ENCODE peak calls at places on chromosomes 7 and 10, in four cellular contexts. One of them, this sample, is unnamed.

GRCh38 chr7:90474284-90475210 is 5.1 kb downstream of the PTTG1IP2 start:
- DNase-seq in heart right ventricle: no peak
- DNase-seq in tibial artery: no peak
- DNase-seq in pancreas: no peak
- DNase-seq in this sample: no peak

GRCh38 chr7:140383954-140384713 is 14.2 kb downstream of the SLC37A3 start:
- DNase-seq in heart right ventricle: no peak
- DNase-seq in tibial artery: no peak
- DNase-seq in pancreas: no peak
- DNase-seq in this sample: no peak

GRCh38 chr7:121475806-121476205 is 79.7 kb upstream of the FAM3C start:
- DNase-seq in heart right ventricle: peak; percentile 8
- DNase-seq in tibial artery: no peak
- DNase-seq in pancreas: peak; percentile 35
- DNase-seq in this sample: no peak

GRCh38 chr10:76033457-76034196 is 602.2 kb downstream of the LRMDA start:
- DNase-seq in heart right ventricle: no peak
- DNase-seq in tibial artery: no peak
- DNase-seq in pancreas: peak; percentile 54
- DNase-seq in this sample: no peak

GRCh38 chr7:18974803-18975202 is 142.6 kb downstream of the TWIST1 start:
- DNase-seq in heart right ventricle: no peak
- DNase-seq in tibial artery: no peak
- DNase-seq in pancreas: no peak
- DNase-seq in this sample: no peak

GRCh38 chr10:101385866-101386658 is 32.1 kb downstream of the BTRC start:
- DNase-seq in heart right ventricle: no peak
- DNase-seq in tibial artery: no peak
- DNase-seq in pancreas: no peak
- DNase-seq in this sample: no peak

GRCh38 chr10:49107111-49107889 is 8.0 kb downstream of the VSTM4 start:
- DNase-seq in heart right ventricle: no peak
- DNase-seq in tibial artery: no peak
- DNase-seq in pancreas: no peak
- DNase-seq in this sample: no peak

GRCh38 chr7:41085244-41085643 is 617.6 kb downstream of the INHBA start:
- DNase-seq in heart right ventricle: no peak
- DNase-seq in tibial artery: no peak
- DNase-seq in pancreas: no peak
- DNase-seq in this sample: no peak

GRCh38 chr10:102731222-102731800 is 12.4 kb upstream of the WBP1L start:
- DNase-seq in heart right ventricle: no peak
- DNase-seq in tibial artery: no peak
- DNase-seq in pancreas: no peak
- DNase-seq in this sample: no peak

GRCh38 chr10:124267231-124267885 is 151.4 kb downstream of the OAT start:
- DNase-seq in heart right ventricle: peak; percentile 44
- DNase-seq in tibial artery: no peak
- DNase-seq in pancreas: no peak
- DNase-seq in this sample: no peak

DNA sequence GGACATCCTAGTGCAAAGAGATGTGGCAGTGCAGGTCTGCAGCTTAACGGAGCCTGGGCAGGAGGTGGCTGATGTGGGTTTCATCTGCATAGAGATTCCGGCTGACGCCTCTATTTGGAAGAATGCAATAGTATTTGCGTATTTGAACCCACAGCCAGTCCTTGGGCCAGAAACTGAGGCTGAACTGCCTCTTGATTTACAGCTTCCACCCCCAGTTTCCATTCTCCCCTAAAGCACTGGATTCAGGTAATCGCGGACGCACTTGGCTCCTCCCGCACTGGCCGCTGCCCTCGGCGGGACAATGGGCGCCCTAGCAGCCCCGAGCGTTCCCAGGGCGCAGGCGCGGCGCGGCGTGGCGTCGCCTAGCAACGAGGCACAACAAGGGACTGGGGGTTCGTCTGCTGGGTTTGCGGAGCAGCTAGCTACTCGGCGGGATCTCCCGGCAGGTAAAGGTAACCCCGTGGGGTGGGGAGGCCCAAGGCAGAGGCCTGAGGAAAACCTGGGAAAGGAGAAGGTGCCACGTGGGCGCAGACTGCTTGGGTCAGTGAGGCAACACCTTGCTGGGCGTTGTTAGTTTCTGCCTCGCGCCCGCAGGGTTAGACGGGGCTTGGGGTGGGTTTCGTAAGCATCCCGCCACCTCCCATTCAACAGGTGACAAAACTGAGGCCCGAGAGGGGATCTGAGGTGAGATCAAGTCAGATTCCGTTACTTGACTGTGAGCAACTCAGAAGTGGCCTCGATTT is at the start of gene ARMC3:
- DNase-seq in heart right ventricle: peak; percentile 35
- DNase-seq in tibial artery: no peak
- DNase-seq in pancreas: peak; percentile 76
- DNase-seq in this sample: peak; percentile 52
- H3K27ac ChIP-seq in heart right ventricle: no peak within 1 kb of the TSS
- H3K27ac ChIP-seq in tibial artery: no peak within 1 kb of the TSS
- H3K27ac ChIP-seq in pancreas: no peak within 1 kb of the TSS
- H3K27ac ChIP-seq in this sample: no peak within 1 kb of the TSS

GRCh38 chr7:7418997-7419396 is 116.7 kb downstream of the COL28A1 start:
- DNase-seq in heart right ventricle: no peak
- DNase-seq in tibial artery: no peak
- DNase-seq in pancreas: no peak
- DNase-seq in this sample: no peak
- H3K36me3 ChIP-seq in heart right ventricle: no peaks in the 10 kb centered on the region
- H3K36me3 ChIP-seq in tibial artery: no peaks in the 10 kb centered on the region
- H3K36me3 ChIP-seq in pancreas: no peaks in the 10 kb centered on the region
- H3K36me3 ChIP-seq in this sample: no peaks in the 10 kb centered on the region

GRCh38 chr10:95513941-95514392 is 47.2 kb downstream of the SORBS1 start:
- DNase-seq in heart right ventricle: peak; percentile 51
- DNase-seq in tibial artery: peak; percentile 68
- DNase-seq in pancreas: peak; percentile 70
- DNase-seq in this sample: peak; percentile 51
- H3K27ac ChIP-seq in heart right ventricle: peak overlapping the region; percentile 64
- H3K27ac ChIP-seq in tibial artery: peak overlapping the region; percentile 82
- H3K27ac ChIP-seq in pancreas: peak overlapping the region; percentile 73
- H3K27ac ChIP-seq in this sample: peak overlapping the region; percentile 66

DNA sequence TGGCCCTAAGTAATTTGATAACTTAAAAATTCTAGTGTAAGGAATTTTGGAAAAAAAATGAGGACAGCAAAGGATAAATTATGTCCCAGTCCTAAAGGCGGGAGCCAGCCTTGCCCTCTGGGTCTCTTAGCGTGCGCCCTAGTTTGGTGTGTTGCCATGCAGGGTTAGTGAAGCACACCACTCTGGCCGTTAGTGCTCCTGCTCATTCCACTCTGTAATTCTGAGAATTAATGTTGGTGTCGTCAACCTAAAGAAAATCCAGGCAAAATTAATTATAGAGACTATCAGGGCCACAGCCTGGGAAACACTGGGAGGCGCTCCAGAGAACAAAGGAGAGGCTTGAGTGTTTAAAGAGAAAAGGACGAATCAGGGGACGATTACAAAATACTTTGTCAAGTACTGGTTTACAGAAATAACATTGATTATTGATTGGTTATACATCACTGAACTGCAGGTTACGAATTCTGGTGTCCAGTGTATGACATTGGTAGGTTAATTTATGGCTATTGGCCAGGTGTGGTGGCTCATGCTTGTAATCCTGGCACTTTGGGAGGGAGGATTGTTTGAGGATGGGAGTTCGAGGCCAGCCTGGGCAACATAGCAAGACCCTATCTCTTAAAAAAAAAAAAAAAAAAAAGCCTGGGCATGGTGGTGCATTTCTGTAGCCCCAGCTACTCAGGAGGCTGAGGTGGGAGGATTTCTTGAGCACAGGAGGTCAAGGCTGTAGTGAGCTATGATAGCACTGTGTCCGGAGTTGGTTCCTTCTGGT is 5.8 kb downstream of the DYNC2I1 start:
- DNase-seq in heart right ventricle: no peak
- DNase-seq in tibial artery: no peak
- DNase-seq in pancreas: no peak
- DNase-seq in this sample: no peak
- H3K36me3 ChIP-seq in heart right ventricle: no peaks in the 10 kb centered on the region
- H3K36me3 ChIP-seq in tibial artery: no peaks in the 10 kb centered on the region
- H3K36me3 ChIP-seq in pancreas: no peaks in the 10 kb centered on the region
- H3K36me3 ChIP-seq in this sample: no peaks in the 10 kb centered on the region

GRCh38 chr10:119509909-119510451 is 32.5 kb downstream of the RGS10 start:
- DNase-seq in heart right ventricle: peak; percentile 77
- DNase-seq in tibial artery: peak; percentile 61
- DNase-seq in pancreas: peak; percentile 55
- DNase-seq in this sample: peak; percentile 84
- H3K27ac ChIP-seq in heart right ventricle: no peak overlapping the region
- H3K27ac ChIP-seq in tibial artery: peak overlapping the region; percentile 65
- H3K27ac ChIP-seq in pancreas: no peak overlapping the region
- H3K27ac ChIP-seq in this sample: peak overlapping the region; percentile 58

GRCh38 chr7:105650382-105650729 is 69.1 kb upstream of the EFCAB10 start:
- DNase-seq in heart right ventricle: no peak
- DNase-seq in tibial artery: no peak
- DNase-seq in pancreas: no peak
- DNase-seq in this sample: no peak

GRCh38 chr7:105651798-105652197 is 70.5 kb upstream of the EFCAB10 start:
- DNase-seq in heart right ventricle: no peak
- DNase-seq in tibial artery: no peak
- DNase-seq in pancreas: no peak
- DNase-seq in this sample: no peak

GRCh38 chr7:105647591-105647990 is 66.3 kb upstream of the EFCAB10 start:
- DNase-seq in heart right ventricle: no peak
- DNase-seq in tibial artery: no peak
- DNase-seq in pancreas: no peak
- DNase-seq in this sample: no peak

GRCh38 chr7:105649727-105650381 is 68.6 kb upstream of the EFCAB10 start:
- DNase-seq in heart right ventricle: no peak
- DNase-seq in tibial artery: no peak
- DNase-seq in pancreas: no peak
- DNase-seq in this sample: no peak

GRCh38 chr7:105648561-105649401 is 67.5 kb upstream of the EFCAB10 start:
- DNase-seq in heart right ventricle: no peak
- DNase-seq in tibial artery: no peak
- DNase-seq in pancreas: peak; percentile 39
- DNase-seq in this sample: no peak
- H3K36me3 ChIP-seq in heart right ventricle: peaks cover 3% of the 10 kb centered on the region
- H3K36me3 ChIP-seq in tibial artery: no peaks in the 10 kb centered on the region
- H3K36me3 ChIP-seq in pancreas: no peaks in the 10 kb centered on the region
- H3K36me3 ChIP-seq in this sample: no peaks in the 10 kb centered on the region

DNA sequence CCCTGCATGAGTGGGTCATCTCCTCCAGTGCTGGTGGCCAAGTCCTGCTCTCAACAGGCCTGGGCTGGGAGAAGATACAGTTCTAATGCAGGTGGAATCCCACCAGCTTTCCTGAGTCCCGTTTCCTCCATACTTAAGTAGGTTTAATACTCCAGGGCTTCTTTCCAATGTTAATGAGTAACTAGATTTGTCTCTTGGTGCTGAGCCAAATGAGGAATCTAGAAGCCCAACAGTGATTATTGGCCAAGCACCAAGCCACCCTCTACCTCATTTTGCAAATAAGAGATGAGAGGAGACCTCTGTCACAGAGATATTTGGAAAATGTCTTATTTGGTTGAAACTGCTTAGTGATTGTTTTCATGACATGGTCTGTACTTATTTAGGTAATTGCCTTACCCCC is 37.1 kb downstream of the STARD3NL start:
- DNase-seq in heart right ventricle: no peak
- DNase-seq in tibial artery: no peak
- DNase-seq in pancreas: peak; percentile 24
- DNase-seq in this sample: no peak
- H3K27ac ChIP-seq in heart right ventricle: peak overlapping the region; percentile 37
- H3K27ac ChIP-seq in tibial artery: no peak overlapping the region
- H3K27ac ChIP-seq in pancreas: no peak overlapping the region
- H3K27ac ChIP-seq in this sample: peak overlapping the region; percentile 24

GRCh38 chr7:102400360-102400759 is 4.2 kb downstream of the PRKRIP1 start:
- DNase-seq in heart right ventricle: no peak
- DNase-seq in tibial artery: no peak
- DNase-seq in pancreas: no peak
- DNase-seq in this sample: no peak

GRCh38 chr7:102395958-102396709 is at the start of gene PRKRIP1:
- DNase-seq in heart right ventricle: peak; percentile 88
- DNase-seq in tibial artery: peak; percentile 81
- DNase-seq in pancreas: peak; percentile 83
- DNase-seq in this sample: peak; percentile 83

GRCh38 chr7:102396710-102397019 is 502 bp downstream of the PRKRIP1 start:
- DNase-seq in heart right ventricle: no peak
- DNase-seq in tibial artery: no peak
- DNase-seq in pancreas: no peak
- DNase-seq in this sample: no peak

GRCh38 chr7:102395620-102395957 is 574 bp upstream of the PRKRIP1 start:
- DNase-seq in heart right ventricle: no peak
- DNase-seq in tibial artery: no peak
- DNase-seq in pancreas: no peak
- DNase-seq in this sample: no peak

GRCh38 chr7:102398543-102398942 is 2.4 kb downstream of the PRKRIP1 start:
- DNase-seq in heart right ventricle: no peak
- DNase-seq in tibial artery: no peak
- DNase-seq in pancreas: no peak
- DNase-seq in this sample: no peak
- H3K36me3 ChIP-seq in heart right ventricle: peaks cover 51% of the 10 kb centered on the region
- H3K36me3 ChIP-seq in tibial artery: peaks cover 35% of the 10 kb centered on the region
- H3K36me3 ChIP-seq in pancreas: peaks cover 35% of the 10 kb centered on the region
- H3K36me3 ChIP-seq in this sample: no peaks in the 10 kb centered on the region

GRCh38 chr7:91942312-91942711 is 1.6 kb downstream of the AKAP9 start:
- DNase-seq in heart right ventricle: no peak
- DNase-seq in tibial artery: no peak
- DNase-seq in pancreas: no peak
- DNase-seq in this sample: no peak

GRCh38 chr7:91949221-91950009 is 8.8 kb downstream of the AKAP9 start:
- DNase-seq in heart right ventricle: no peak
- DNase-seq in tibial artery: no peak
- DNase-seq in pancreas: no peak
- DNase-seq in this sample: no peak

GRCh38 chr7:91947948-91948347 is 7.3 kb downstream of the AKAP9 start:
- DNase-seq in heart right ventricle: no peak
- DNase-seq in tibial artery: no peak
- DNase-seq in pancreas: no peak
- DNase-seq in this sample: no peak

GRCh38 chr7:91946549-91946948 is 5.9 kb downstream of the AKAP9 start:
- DNase-seq in heart right ventricle: no peak
- DNase-seq in tibial artery: no peak
- DNase-seq in pancreas: no peak
- DNase-seq in this sample: no peak

DNA sequence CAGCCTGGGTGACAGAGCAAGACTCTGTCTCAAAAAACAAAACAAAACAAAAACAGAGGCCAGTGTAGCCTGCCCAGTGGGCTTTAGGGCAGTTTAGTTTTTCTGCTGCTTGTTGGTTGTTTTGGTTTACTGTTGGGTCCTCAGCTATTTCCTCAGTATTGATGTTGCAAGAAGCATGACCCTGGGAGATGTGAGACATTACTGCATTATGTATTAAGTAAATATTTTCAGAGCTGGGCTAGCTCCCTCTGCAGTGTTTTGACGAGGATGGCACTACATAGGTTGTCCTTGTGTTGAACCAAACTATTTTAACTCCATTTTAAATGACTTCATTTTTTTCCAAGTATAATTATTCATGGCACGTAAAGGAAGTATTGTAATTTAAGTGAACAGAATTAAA is 4.8 kb downstream of the AKAP9 start:
- DNase-seq in heart right ventricle: no peak
- DNase-seq in tibial artery: no peak
- DNase-seq in pancreas: peak; percentile 16
- DNase-seq in this sample: no peak
- H3K27ac ChIP-seq in heart right ventricle: no peak overlapping the region
- H3K27ac ChIP-seq in tibial artery: peak overlapping the region; percentile 26
- H3K27ac ChIP-seq in pancreas: no peak overlapping the region
- H3K27ac ChIP-seq in this sample: peak overlapping the region; percentile 43

This sample was measured in psoas muscle.